ENCODE peak calls at places on chromosomes 2 and 18, in four cellular contexts. One of them, this sample, is unnamed.
A peak's percentile ranks its signal among the peaks of the same experiment; 100 is the strongest.

GRCh38 chr2:1162768-1163584 is 212.3 kb downstream of the SNTG2 start:
- DNase-seq in GM04503: no peak
- DNase-seq in stimulated activated CD4-positive, alpha-beta T cell treated with anti-CD3 and anti-CD28 coated beads, Interleukin-2, amount 100 ng/mL, for 48 hours: peak; percentile 17
- DNase-seq in pulmonary artery endothelial cell: no peak
- DNase-seq in this sample: no peak

GRCh38 chr2:63849381-63850203 is 7.9 kb downstream of the UGP2 start:
- DNase-seq in pulmonary artery endothelial cell: no peak
- DNase-seq in GM04503: peak; percentile 54
- DNase-seq in stimulated activated CD4-positive, alpha-beta T cell treated with anti-CD3 and anti-CD28 coated beads, Interleukin-2, amount 100 ng/mL, for 48 hours: no peak
- DNase-seq in this sample: no peak

GRCh38 chr2:231172020-231172419 is 26.4 kb upstream of the ARMC9 start:
- DNase-seq in stimulated activated CD4-positive, alpha-beta T cell treated with anti-CD3 and anti-CD28 coated beads, Interleukin-2, amount 100 ng/mL, for 48 hours: no peak
- DNase-seq in pulmonary artery endothelial cell: no peak
- DNase-seq in GM04503: no peak
- DNase-seq in this sample: peak; percentile 61

GRCh38 chr2:201257381-201257940 is 2.9 kb upstream of the CASP8 start:
- DNase-seq in pulmonary artery endothelial cell: no peak
- DNase-seq in GM04503: no peak
- DNase-seq in stimulated activated CD4-positive, alpha-beta T cell treated with anti-CD3 and anti-CD28 coated beads, Interleukin-2, amount 100 ng/mL, for 48 hours: no peak
- DNase-seq in this sample: no peak

GRCh38 chr2:139080244-139080643 is 300.1 kb upstream of the NXPH2 start:
- DNase-seq in pulmonary artery endothelial cell: no peak
- DNase-seq in stimulated activated CD4-positive, alpha-beta T cell treated with anti-CD3 and anti-CD28 coated beads, Interleukin-2, amount 100 ng/mL, for 48 hours: no peak
- DNase-seq in GM04503: no peak
- DNase-seq in this sample: no peak

GRCh38 chr18:63788447-63789096 is 13.4 kb downstream of the SERPINB7 start:
- DNase-seq in stimulated activated CD4-positive, alpha-beta T cell treated with anti-CD3 and anti-CD28 coated beads, Interleukin-2, amount 100 ng/mL, for 48 hours: peak; percentile 21
- DNase-seq in GM04503: peak; percentile 59
- DNase-seq in pulmonary artery endothelial cell: peak; percentile 61
- DNase-seq in this sample: peak; percentile 75

GRCh38 chr2:128531856-128532255 is 213.2 kb upstream of the HS6ST1 start:
- DNase-seq in stimulated activated CD4-positive, alpha-beta T cell treated with anti-CD3 and anti-CD28 coated beads, Interleukin-2, amount 100 ng/mL, for 48 hours: no peak
- DNase-seq in GM04503: no peak
- DNase-seq in pulmonary artery endothelial cell: no peak
- DNase-seq in this sample: no peak

GRCh38 chr18:45688834-45689233 is 35.1 kb upstream of the SLC14A1 start:
- DNase-seq in GM04503: no peak
- DNase-seq in stimulated activated CD4-positive, alpha-beta T cell treated with anti-CD3 and anti-CD28 coated beads, Interleukin-2, amount 100 ng/mL, for 48 hours: no peak
- DNase-seq in pulmonary artery endothelial cell: no peak
- DNase-seq in this sample: no peak

GRCh38 chr2:98269274-98269673 is 77.0 kb upstream of the CNGA3 start:
- DNase-seq in GM04503: no peak
- DNase-seq in pulmonary artery endothelial cell: peak; percentile 24
- DNase-seq in stimulated activated CD4-positive, alpha-beta T cell treated with anti-CD3 and anti-CD28 coated beads, Interleukin-2, amount 100 ng/mL, for 48 hours: peak; percentile 6
- DNase-seq in this sample: peak; percentile 31